ENCODE peak calls at places on chromosomes 1 and 21, in nine cellular contexts. J is uterus; W is cerebellar nuclear complex; U is EL; P is ELR; T is activated naive CD4-positive, alpha-beta T cell; Y is dermis blood vessel endothelial cell; X is NCI-H2171 treated with DMSO at 0.1 percent for 48 hours; B is left colon. K is an unnamed sample.

GRCh38 chr1:37549341-37549740 is 4.8 kb downstream of the SNIP1 start:
- DNase-seq in J (no peak), W (no peak), U (no peak), P (no peak), T (no peak), Y (no peak), X (no peak), B (no peak), K (no peak)

GRCh38 chr1:216555653-216556052 is 132.4 kb upstream of the USH2A start:
- DNase-seq in J (no peak), W (no peak), U (no peak), P (no peak), T (no peak), Y (no peak), X (no peak), B (no peak), K (no peak)

GRCh38 chr1:43292679-43293078 is 7.3 kb upstream of the C1orf210 start:
- DNase-seq in J (no peak), W (no peak), U (no peak), P (no peak), T (no peak), Y (no peak), X (no peak), B (no peak), K (no peak)

GRCh38 chr1:186375929-186376330 is 292 bp downstream of the ODR4 start:
- DNase-seq in J (no peak), W (no peak), U (no peak), P (no peak), T (no peak), Y (no peak), X (no peak), B (no peak), K (no peak)

GRCh38 chr1:10210841-10211804 is 753 bp downstream of the KIF1B start:
- DNase-seq in J (peak), W (peak), U (peak), P (peak), T (no peak), Y (peak), X (peak), B (peak), K (peak)

GRCh38 chr1:55310517-55310927 is 95.4 kb upstream of the USP24 start:
- DNase-seq in J (no peak), W (no peak), U (peak), P (peak), T (no peak), Y (peak), X (no peak), B (no peak), K (no peak)

GRCh38 chr1:245393694-245394093 is 238.9 kb downstream of the KIF26B start:
- DNase-seq in J (no peak), W (no peak), U (no peak), P (no peak), T (no peak), Y (no peak), X (no peak), B (no peak), K (no peak)

GRCh38 chr1:45493116-45493697 is 2.2 kb upstream of the TESK2 start:
- DNase-seq in J (no peak), W (no peak), U (peak), P (peak), T (no peak), Y (peak), X (peak), B (no peak), K (peak)

GRCh38 chr1:155324717-155325595 is 4.3 kb downstream of the RUSC1 start:
- DNase-seq in J (peak), W (no peak), U (peak), P (peak), T (no peak), Y (peak), X (peak), B (peak), K (peak)

GRCh38 chr21:26844258-26845065 is 747 bp downstream of the ADAMTS1 start:
- DNase-seq in J (peak), W (no peak), U (peak), P (peak), T (no peak), Y (peak), X (peak), B (no peak), K (no peak)

GRCh38 chr1:239434181-239434580 is 47.8 kb downstream of the CHRM3 start:
- DNase-seq in J (no peak), W (no peak), U (no peak), P (no peak), T (no peak), Y (no peak), X (no peak), B (no peak), K (no peak)

GRCh38 chr1:206955476-206956312 is 9.4 kb upstream of the PIGR start:
- DNase-seq in J (no peak), W (no peak), U (no peak), P (no peak), T (no peak), Y (no peak), X (no peak), B (peak), K (peak)

GRCh38 chr21:16811011-16811410 is 701.8 kb upstream of the CXADR start:
- DNase-seq in J (no peak), W (no peak), U (no peak), P (no peak), T (no peak), Y (no peak), X (no peak), B (no peak), K (no peak)

GRCh38 chr1:115179397-115179835 is 90.1 kb upstream of the TSPAN2 start:
- DNase-seq in J (no peak), W (no peak), U (peak), P (peak), T (no peak), Y (peak), X (no peak), B (no peak), K (no peak)

GRCh38 chr1:115649964-115650363 is 8.2 kb downstream of the VANGL1 start:
- DNase-seq in J (no peak), W (no peak), U (no peak), P (no peak), T (no peak), Y (peak), X (no peak), B (no peak), K (peak)

GRCh38 chr1:68185743-68186142 is 46.6 kb downstream of the WLS start:
- DNase-seq in J (no peak), W (no peak), U (peak), P (peak), T (no peak), Y (no peak), X (no peak), B (no peak), K (no peak)

GRCh38 chr1:20074046-20074724 is 4.2 kb downstream of the PLA2G5 start:
- DNase-seq in J (no peak), W (no peak), U (peak), P (peak), T (no peak), Y (no peak), X (no peak), B (no peak), K (no peak)

GRCh38 chr1:245843101-245843500 is 664.0 kb downstream of the SMYD3 start:
- DNase-seq in J (no peak), W (no peak), U (no peak), P (no peak), T (no peak), Y (no peak), X (no peak), B (no peak), K (no peak)

GRCh38 chr1:215277537-215277936 is 195.0 kb downstream of the KCNK2 start:
- DNase-seq in J (no peak), W (no peak), U (peak), P (peak), T (no peak), Y (peak), X (no peak), B (no peak), K (no peak)

GRCh38 chr1:78408830-78409229 is 81.9 kb upstream of the PTGFR start:
- DNase-seq in J (no peak), W (no peak), U (peak), P (peak), T (no peak), Y (no peak), X (no peak), B (no peak), K (no peak)

GRCh38 chr1:147834189-147834588 is 68.4 kb upstream of the GJA8 start:
- DNase-seq in J (no peak), W (no peak), U (no peak), P (no peak), T (no peak), Y (peak), X (no peak), B (no peak), K (no peak)

GRCh38 chr1:9846611-9847171 is 22.9 kb upstream of the CLSTN1 start:
- DNase-seq in J (no peak), W (no peak), U (no peak), P (no peak), T (no peak), Y (no peak), X (no peak), B (no peak), K (no peak)

GRCh38 chr1:203451849-203452784 is 23.5 kb upstream of the PRELP start:
- DNase-seq in J (no peak), W (no peak), U (no peak), P (no peak), T (no peak), Y (no peak), X (no peak), B (no peak), K (no peak)